ENCODE peak calls at places on chromosome 10, in ten cellular contexts. D, B, T, Y, N, H, S, I, G and V are unnamed samples.

GRCh38 chr10:75233444-75234016 is 2.2 kb downstream of the COMTD1 start:
- DNase-seq in D (no peak), B (no peak), T (peak; percentile 19), Y (no peak), N (peak; percentile 46), H (peak; percentile 42), S (peak; percentile 75), I (no peak), G (no peak), V (no peak)

GRCh38 chr10:112526130-112526529 is 79.1 kb downstream of the VTI1A start:
- DNase-seq in D (no peak), B (no peak), T (no peak), Y (no peak), N (no peak), H (no peak), S (no peak), I (no peak), G (no peak), V (no peak)

GRCh38 chr10:66819691-66820090 is 106.1 kb upstream of the LRRTM3 start:
- DNase-seq in D (no peak), B (no peak), T (no peak), Y (no peak), N (no peak), H (no peak), S (no peak), I (no peak), G (no peak), V (no peak)

GRCh38 chr10:78529262-78529661 is 495.6 kb downstream of the RPS24 start:
- DNase-seq in D (no peak), B (no peak), T (no peak), Y (no peak), N (no peak), H (no peak), S (no peak), I (no peak), G (no peak), V (no peak)

GRCh38 chr10:73780966-73781365 is 882 bp upstream of the CHCHD1 start:
- DNase-seq in D (no peak), B (no peak), T (peak; percentile 39), Y (no peak), N (no peak), H (peak; percentile 44), S (no peak), I (no peak), G (no peak), V (no peak)

GRCh38 chr10:120805014-120805805 is 46.0 kb upstream of the WDR11 start:
- DNase-seq in D (no peak), B (no peak), T (no peak), Y (no peak), N (no peak), H (no peak), S (no peak), I (no peak), G (peak; percentile 4), V (no peak)

GRCh38 chr10:86960003-86960862 is 1.8 kb downstream of the SNCG start:
- DNase-seq in D (peak; percentile 64), B (no peak), T (peak; percentile 66), Y (peak; percentile 42), N (peak; percentile 57), H (peak; percentile 44), S (peak; percentile 41), I (peak; percentile 51), G (peak; percentile 64), V (peak; percentile 76)

GRCh38 chr10:48454302-48455054 is 148.0 kb downstream of the MAPK8 start:
- DNase-seq in D (peak; percentile 2), B (peak; percentile 56), T (no peak), Y (no peak), N (no peak), H (peak; percentile 17), S (no peak), I (no peak), G (no peak), V (peak; percentile 65)

GRCh38 chr10:77685494-77685893 is 47.9 kb upstream of the KCNMA1 start:
- DNase-seq in D (no peak), B (no peak), T (no peak), Y (no peak), N (no peak), H (peak; percentile 10), S (no peak), I (no peak), G (no peak), V (no peak)

DNA sequence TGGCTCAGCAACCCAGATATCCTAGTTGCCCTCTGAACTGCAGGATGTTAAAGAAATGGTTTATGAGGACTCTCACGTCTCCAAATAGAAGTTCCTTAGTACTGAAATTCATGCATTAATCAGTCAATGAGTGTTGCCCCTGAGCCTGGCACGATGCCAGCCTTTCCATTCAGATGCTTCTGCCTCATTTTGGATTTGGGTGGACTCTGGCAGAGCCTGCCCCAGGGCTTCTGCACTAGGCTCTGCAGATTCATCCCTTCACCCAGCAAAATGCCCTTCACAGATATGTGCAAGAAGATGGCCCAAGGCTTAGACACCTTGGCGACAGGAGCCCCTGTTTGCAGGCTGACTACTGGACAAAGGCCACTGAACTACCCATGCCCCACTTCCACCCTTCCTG is 747.8 kb downstream of the GRID1 start:
- DNase-seq in D (no peak), B (no peak), T (no peak), Y (no peak), N (no peak), H (no peak), S (peak; percentile 26), I (no peak), G (no peak), V (no peak)
- H3K36me3 ChIP-seq in D (no peaks in the 10 kb centered on the region), B (no peaks in the 10 kb centered on the region), T (no peaks in the 10 kb centered on the region), Y (no peaks in the 10 kb centered on the region), N (no peaks in the 10 kb centered on the region), H (no peaks in the 10 kb centered on the region), S (no peaks in the 10 kb centered on the region), I (no peaks in the 10 kb centered on the region), G (no peaks in the 10 kb centered on the region), V (no peaks in the 10 kb centered on the region)

DNA sequence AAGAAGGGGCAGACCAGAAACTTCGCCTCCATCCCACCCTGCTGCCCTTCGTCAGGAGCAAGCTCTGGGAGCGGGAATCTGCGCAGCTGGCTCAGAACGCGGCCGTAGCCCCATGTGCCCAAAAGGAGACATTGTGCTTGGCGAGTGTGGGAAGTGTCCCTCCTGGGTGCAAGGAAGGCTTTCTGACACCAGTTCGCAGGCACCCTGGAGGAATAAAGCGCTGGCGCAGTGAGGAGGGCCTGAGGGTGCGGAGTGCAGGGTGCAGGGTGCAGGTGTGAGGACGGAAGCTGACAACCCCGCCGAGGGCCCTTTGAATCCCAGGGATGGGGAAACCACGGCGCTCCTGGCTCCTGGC is 811 bp downstream of the SLIT1 start:
- DNase-seq in D (no peak), B (no peak), T (no peak), Y (no peak), N (no peak), H (no peak), S (no peak), I (no peak), G (no peak), V (no peak)
- H3K4me3 ChIP-seq in D (no peak overlapping the region), B (no peak overlapping the region), T (no peak overlapping the region), Y (no peak overlapping the region), N (no peak overlapping the region), H (no peak overlapping the region), S (peak overlapping the region; percentile 58), I (peak overlapping the region; percentile 30), G (no peak overlapping the region), V (no peak overlapping the region)

GRCh38 chr10:37478381-37478780 is 353.0 kb downstream of the ANKRD30A start:
- DNase-seq in D (no peak), B (no peak), T (no peak), Y (no peak), N (no peak), H (no peak), S (no peak), I (no peak), G (no peak), V (no peak)

GRCh38 chr10:37479469-37479868 is 354.1 kb downstream of the ANKRD30A start:
- DNase-seq in D (no peak), B (no peak), T (no peak), Y (no peak), N (no peak), H (no peak), S (no peak), I (no peak), G (no peak), V (no peak)

GRCh38 chr10:37473906-37474305 is 348.5 kb downstream of the ANKRD30A start:
- DNase-seq in D (no peak), B (no peak), T (no peak), Y (no peak), N (no peak), H (no peak), S (no peak), I (no peak), G (no peak), V (no peak)

GRCh38 chr10:37476285-37476684 is 350.9 kb downstream of the ANKRD30A start:
- DNase-seq in D (no peak), B (no peak), T (no peak), Y (no peak), N (no peak), H (no peak), S (no peak), I (no peak), G (no peak), V (no peak)

GRCh38 chr10:37474645-37475044 is 349.2 kb downstream of the ANKRD30A start:
- DNase-seq in D (no peak), B (no peak), T (no peak), Y (no peak), N (no peak), H (no peak), S (no peak), I (no peak), G (no peak), V (no peak)
- H3K9me3 ChIP-seq in D (no peaks in the 10 kb centered on the region), B (no peaks in the 10 kb centered on the region), T (no peaks in the 10 kb centered on the region), Y (no peaks in the 10 kb centered on the region), N (no peaks in the 10 kb centered on the region), H (no peaks in the 10 kb centered on the region), S (no peaks in the 10 kb centered on the region), I (no peaks in the 10 kb centered on the region), G (no peaks in the 10 kb centered on the region), V (no peaks in the 10 kb centered on the region)

GRCh38 chr10:27065084-27065483 is 35.2 kb downstream of the ANKRD26 start:
- DNase-seq in D (no peak), B (no peak), T (no peak), Y (no peak), N (no peak), H (no peak), S (no peak), I (no peak), G (no peak), V (no peak)

GRCh38 chr10:27072436-27073114 is 27.7 kb downstream of the ANKRD26 start:
- DNase-seq in D (no peak), B (no peak), T (no peak), Y (no peak), N (no peak), H (no peak), S (no peak), I (no peak), G (no peak), V (no peak)

DNA sequence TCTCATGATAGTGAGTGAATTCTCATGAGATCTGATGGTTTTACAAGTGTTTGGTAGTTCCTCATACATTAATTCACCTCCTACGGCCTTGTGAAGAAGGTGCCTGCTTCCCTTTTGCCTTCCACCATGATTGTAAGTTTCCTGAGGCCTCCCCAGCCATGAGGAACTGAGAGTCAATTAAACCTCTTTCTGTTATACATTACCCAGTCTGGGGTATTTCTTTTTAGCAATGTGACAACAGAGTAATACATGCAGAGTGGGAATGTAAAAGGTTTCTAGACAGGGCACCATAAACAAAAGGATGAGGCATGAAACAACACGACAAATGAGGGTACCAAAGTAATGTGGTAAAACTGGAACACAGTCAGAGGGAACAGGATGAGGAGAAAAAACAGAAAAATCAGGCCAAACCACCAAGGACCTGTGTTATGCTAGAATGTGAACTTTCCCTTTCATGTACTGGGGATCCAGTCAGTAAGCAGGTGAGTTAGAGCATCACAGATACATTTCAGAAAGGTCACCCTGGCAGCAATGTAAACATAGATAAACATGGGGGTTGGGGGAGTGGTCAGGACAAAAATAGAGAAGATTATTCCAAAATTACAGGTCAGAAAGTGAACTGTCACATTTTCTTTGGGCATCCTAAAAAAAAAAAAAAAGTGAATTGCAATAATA is 31.9 kb downstream of the ANKRD26 start:
- DNase-seq in D (no peak), B (no peak), T (no peak), Y (no peak), N (no peak), H (no peak), S (no peak), I (no peak), G (no peak), V (no peak)
- H3K36me3 ChIP-seq in D (peaks cover 9% of the 10 kb centered on the region), B (peaks cover 18% of the 10 kb centered on the region), T (peaks cover 62% of the 10 kb centered on the region), Y (peaks cover 20% of the 10 kb centered on the region), N (peaks cover 7% of the 10 kb centered on the region), H (peaks cover 6% of the 10 kb centered on the region), S (no peaks in the 10 kb centered on the region), I (peaks cover 30% of the 10 kb centered on the region), G (peaks cover 12% of the 10 kb centered on the region), V (peaks cover 29% of the 10 kb centered on the region)